ENCODE peak calls at places on chromosomes 4 and X, in six cellular contexts. Z is cardiac fibroblast, Q is keratinocyte, S is fibroblast of the aortic adventitia, X is adrenal gland, O is thyroid gland. H is an unnamed sample.

GRCh38 chr4:242121-242848 is 63.0 kb downstream of the ZNF732 start:
- DNase-seq in O (peak; percentile 67), S (peak; percentile 34), Q (no peak), X (peak; percentile 73), Z (peak; percentile 53), H (no peak)

GRCh38 chr4:56467284-56468096 is at the start of gene SRP72:
- DNase-seq in Q (peak; percentile 54), O (peak; percentile 92), X (peak; percentile 94), S (peak; percentile 83), Z (peak; percentile 90), H (peak; percentile 88)

GRCh38 chr4:184536070-184536880 is 61.9 kb upstream of the IRF2 start:
- DNase-seq in Z (no peak), O (no peak), Q (no peak), X (peak; percentile 27), S (no peak), H (no peak)

GRCh38 chrX:133921764-133922389 is 63.5 kb downstream of the GPC3 start:
- DNase-seq in Z (peak; percentile 26), X (peak; percentile 15), S (peak; percentile 1), Q (no peak), O (peak; percentile 6), H (peak; percentile 1)

GRCh38 chr4:119550857-119551532 is 77.6 kb downstream of the PDE5A start:
- DNase-seq in Z (no peak), S (peak; percentile 55), Q (no peak), X (no peak), O (no peak), H (no peak)

GRCh38 chr4:78990938-78991810 is 51.9 kb upstream of the PAQR3 start:
- DNase-seq in Q (no peak), Z (no peak), X (no peak), S (no peak), O (no peak), H (no peak)

GRCh38 chr4:17492058-17492741 is 19.7 kb downstream of the QDPR start:
- DNase-seq in Z (no peak), X (peak; percentile 50), O (peak; percentile 52), S (no peak), Q (no peak), H (no peak)

GRCh38 chr4:85147481-85148076 is 181.1 kb upstream of the WDFY3 start:
- DNase-seq in X (peak; percentile 60), Z (peak; percentile 86), O (peak; percentile 24), Q (no peak), S (peak; percentile 79), H (peak; percentile 36)

GRCh38 chr4:45621926-45622325 is 501.9 kb downstream of the GABRG1 start:
- DNase-seq in S (peak; percentile 1), O (no peak), Z (peak; percentile 13), X (peak; percentile 40), Q (no peak), H (peak; percentile 39)

GRCh38 chrX:41333744-41333993 is 293 bp upstream of the DDX3X start:
- DNase-seq in Z (peak; percentile 89), S (peak; percentile 96), Q (no peak), X (peak; percentile 75), O (peak; percentile 66), H (peak; percentile 65)

DNA sequence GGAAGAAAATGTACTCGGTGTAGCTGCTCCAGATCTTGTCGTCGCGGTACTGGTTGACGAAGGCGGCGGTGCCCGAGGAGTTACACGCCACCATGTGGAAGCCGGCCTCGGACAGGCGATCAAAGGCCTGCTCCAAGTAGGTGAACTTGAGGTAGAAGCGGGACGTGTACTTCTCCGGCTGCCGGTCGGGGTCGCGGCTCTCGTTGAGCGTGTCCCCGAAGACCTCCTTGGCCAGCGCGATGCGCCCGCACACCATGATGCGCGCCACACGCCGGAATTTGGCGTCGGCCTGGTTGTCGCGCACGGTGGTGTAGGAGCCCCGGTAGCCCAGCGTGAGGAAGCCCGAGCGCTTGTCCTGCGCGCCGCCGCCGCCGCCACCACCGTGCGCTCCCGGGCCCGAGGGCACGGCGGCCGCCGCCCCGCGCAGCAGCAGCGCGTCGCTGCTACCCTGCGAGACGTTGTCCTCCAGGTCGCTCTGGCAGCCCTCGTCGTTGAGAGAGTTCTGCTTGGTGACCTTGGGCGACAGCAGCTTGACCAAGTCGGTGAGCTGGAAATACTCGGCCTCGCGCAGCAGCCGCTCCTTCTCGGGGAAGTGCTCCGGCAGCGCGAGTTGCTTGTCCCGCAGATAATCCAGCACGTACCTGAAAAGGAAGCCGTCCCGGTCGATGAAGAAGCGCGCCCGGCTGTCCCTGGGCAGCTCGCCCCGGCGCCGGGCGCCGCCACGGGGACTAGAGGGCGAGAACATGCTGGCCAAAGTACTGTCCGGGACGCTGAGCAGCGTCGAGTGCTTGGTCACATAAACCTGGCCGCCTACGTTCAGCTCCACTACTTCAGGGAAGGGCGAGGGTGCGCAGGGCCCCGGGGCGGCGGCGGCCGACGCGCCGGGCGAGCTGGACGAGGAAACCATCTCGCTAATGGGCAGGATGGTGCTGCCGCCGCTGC is 775 bp downstream of the KCTD8 start:
- DNase-seq in O (peak; percentile 71), Z (peak; percentile 9), Q (no peak), S (peak; percentile 8), X (peak; percentile 17), H (peak; percentile 16)
- TF ChIP-seq CTCF in O (peak; percentile 1), Z (no peak), Q (peak; percentile 18), S (no peak), X (no peak), H (no peak)

DNA sequence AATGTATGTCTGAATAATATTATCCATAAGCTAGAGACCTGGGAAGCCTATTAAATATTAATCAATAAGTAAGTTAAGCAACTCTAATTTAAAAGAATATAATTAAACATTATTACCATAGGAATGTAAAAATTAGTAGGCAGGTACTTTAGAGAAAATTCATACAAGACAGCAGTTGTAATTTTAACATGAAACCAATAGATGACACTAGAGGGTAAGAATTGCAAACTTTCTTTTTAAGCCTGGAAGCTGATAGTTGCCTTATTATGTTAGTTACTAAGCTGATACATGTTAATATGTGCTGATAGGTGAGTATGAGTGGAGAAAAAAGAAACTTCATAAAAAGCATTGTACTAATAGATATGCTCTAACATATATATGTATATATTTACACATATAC is 1157.4 kb downstream of the FAM133A start:
- DNase-seq in X (no peak), Q (no peak), O (no peak), S (peak; percentile 39), Z (peak; percentile 7), H (no peak)
- TF ChIP-seq CTCF in X (peak; percentile 24), Q (peak; percentile 48), O (peak; percentile 52), S (peak; percentile 56), Z (peak; percentile 30), H (peak; percentile 26)

DNA sequence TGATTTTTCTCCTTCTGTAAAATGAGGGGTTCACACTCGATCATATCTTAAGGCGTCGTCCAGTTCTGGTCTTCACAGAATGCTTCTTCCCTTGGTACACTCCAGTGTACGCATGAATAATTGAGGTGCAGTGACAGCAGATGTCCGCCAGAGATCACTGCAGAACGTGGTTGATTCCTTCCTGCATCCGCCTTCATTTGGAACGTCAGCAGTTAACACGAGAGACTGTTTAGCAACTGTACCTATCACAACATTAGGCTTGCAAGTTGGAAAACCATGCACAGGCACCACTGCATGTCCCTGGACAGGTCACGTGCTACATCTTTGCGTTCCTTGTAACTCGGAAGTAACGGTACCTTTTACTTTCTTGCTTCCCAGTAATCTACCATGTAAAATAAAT is 66.0 kb upstream of the GEMIN8 start:
- DNase-seq in X (peak; percentile 38), S (peak; percentile 70), Q (peak; percentile 15), O (peak; percentile 37), Z (peak; percentile 70), H (peak; percentile 23)
- TF ChIP-seq CTCF in X (peak; percentile 34), S (peak; percentile 75), Q (peak; percentile 70), O (peak; percentile 59), Z (peak; percentile 69), H (peak; percentile 58)

GRCh38 chrX:15382809-15383208 is 1.4 kb downstream of the VEGFD start:
- DNase-seq in Z (no peak), X (no peak), O (no peak), Q (no peak), S (no peak), H (no peak)
- TF ChIP-seq CTCF in Z (no peak), X (no peak), O (no peak), Q (peak; percentile 5), S (peak; percentile 9), H (no peak)

GRCh38 chr4:168864831-168865541 is 145.1 kb downstream of the CBR4 start:
- DNase-seq in X (peak; percentile 17), S (peak; percentile 87), O (peak; percentile 22), Q (no peak), Z (peak; percentile 66), H (no peak)
- TF ChIP-seq CTCF in X (no peak), S (peak; percentile 44), O (peak; percentile 35), Q (no peak), Z (peak; percentile 38), H (no peak)

DNA sequence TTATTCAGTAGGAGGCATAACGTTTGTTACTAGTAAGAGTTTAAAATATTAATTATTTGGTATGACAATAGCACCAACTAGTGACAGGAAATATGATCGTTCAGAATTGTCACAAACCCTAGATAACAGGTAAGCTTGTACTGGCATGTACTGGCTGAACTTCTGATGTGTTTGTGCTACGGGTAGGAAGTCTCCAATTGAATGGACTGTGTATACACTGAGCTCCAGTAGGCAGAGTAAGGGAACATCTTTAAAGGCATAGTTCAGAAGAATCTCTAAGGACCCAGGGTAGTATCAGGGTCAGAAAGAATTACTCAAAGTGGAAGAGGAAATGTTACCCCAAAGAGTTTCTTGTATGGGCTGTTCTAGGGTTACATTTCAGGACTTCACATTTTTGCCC is 230.4 kb downstream of the EDA2R start:
- DNase-seq in X (no peak), Z (no peak), Q (no peak), S (no peak), O (no peak), H (no peak)
- TF ChIP-seq CTCF in X (no peak), Z (no peak), Q (no peak), S (peak; percentile 7), O (no peak), H (no peak)

DNA sequence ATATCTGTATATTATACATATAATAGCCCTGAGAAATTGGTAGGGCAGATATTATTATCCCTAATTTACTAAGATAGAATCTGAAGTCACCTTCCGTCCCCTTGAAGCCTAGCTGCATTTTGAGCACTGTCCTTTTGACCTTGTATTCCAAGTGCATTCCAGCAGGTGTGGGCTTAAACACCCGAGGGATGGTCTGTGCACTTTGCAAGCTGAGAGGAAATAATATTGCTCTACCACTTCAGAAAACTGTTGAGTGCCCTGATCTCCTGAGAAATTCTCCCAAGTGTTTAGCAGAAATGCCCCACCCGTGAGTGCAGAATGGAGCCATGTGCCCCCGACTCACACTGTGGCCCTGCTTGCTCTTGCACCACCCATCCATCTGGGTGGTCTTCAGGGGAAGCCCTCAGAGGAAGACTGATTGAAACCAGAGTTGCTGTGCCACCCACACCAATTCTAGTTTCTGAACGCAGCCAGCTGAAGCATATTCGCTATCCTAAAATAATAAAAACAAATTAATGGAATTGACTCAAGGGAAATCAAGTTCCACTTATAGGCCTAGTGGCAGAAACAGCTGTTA is 41.1 kb upstream of the PRKG2 start:
- DNase-seq in Q (no peak), X (no peak), O (no peak), S (no peak), Z (no peak), H (no peak)
- TF ChIP-seq CTCF in Q (no peak), X (no peak), O (no peak), S (no peak), Z (no peak), H (no peak)

H was measured in RWPE1.